ENCODE peak calls at places on chromosome 1, in five cellular contexts. M is right lobe of liver, Y is cardiac muscle cell, P is GM06990, I is fibroblast of mammary gland. Q is an unnamed sample.
A peak's percentile ranks its signal among the peaks of the same experiment; 100 is the strongest.

GRCh38 chr1:117605164-117605810 is 561 bp upstream of the TENT5C start:
- DNase-seq in Y (peak; percentile 51), P (no peak), M (peak; percentile 75), I (no peak), Q (no peak)

GRCh38 chr1:182460550-182460951 is 10.6 kb downstream of the RGSL1 start:
- DNase-seq in Y (no peak), P (no peak), I (peak; percentile 42), M (no peak), Q (no peak)

GRCh38 chr1:15028117-15028516 is 125.4 kb upstream of the TMEM51 start:
- DNase-seq in P (no peak), M (no peak), I (peak; percentile 75), Y (no peak), Q (no peak)

GRCh38 chr1:7842517-7842916 is 10.3 kb downstream of the UTS2 start:
- DNase-seq in I (no peak), Y (no peak), P (peak; percentile 13), M (no peak), Q (no peak)

GRCh38 chr1:11793819-11794218 is 11.9 kb downstream of the MTHFR start:
- DNase-seq in M (no peak), Y (no peak), I (no peak), P (no peak), Q (no peak)

GRCh38 chr1:60989745-60990718 is 92.3 kb upstream of the NFIA start:
- DNase-seq in Y (no peak), I (peak; percentile 96), M (no peak), P (no peak), Q (no peak)

GRCh38 chr1:218351617-218352438 is 6.7 kb downstream of the TGFB2 start:
- DNase-seq in M (no peak), Y (no peak), P (no peak), I (peak; percentile 75), Q (no peak)

GRCh38 chr1:89794406-89794805 is 26.4 kb upstream of the LRRC8D start:
- DNase-seq in I (no peak), Y (peak; percentile 24), M (no peak), P (no peak), Q (no peak)

GRCh38 chr1:212162635-212163034 is 122.6 kb upstream of the PPP2R5A start:
- DNase-seq in P (peak; percentile 51), M (no peak), I (peak; percentile 72), Y (no peak), Q (no peak)

GRCh38 chr1:9822897-9823692 is 670 bp downstream of the CLSTN1 start:
- DNase-seq in Y (peak; percentile 24), P (peak; percentile 44), I (peak; percentile 17), M (peak; percentile 58), Q (peak; percentile 46)

GRCh38 chr1:10555635-10556429 is 81.1 kb downstream of the PEX14 start:
- DNase-seq in P (peak; percentile 54), M (peak; percentile 83), Y (peak; percentile 24), I (no peak), Q (no peak)

GRCh38 chr1:7573481-7573880 is 197.6 kb upstream of the VAMP3 start:
- DNase-seq in P (no peak), Y (no peak), I (no peak), M (peak; percentile 63), Q (no peak)

GRCh38 chr1:191305370-191305769 is 827.7 kb upstream of the BRINP3 start:
- DNase-seq in M (no peak), Y (no peak), P (no peak), I (no peak), Q (no peak)

GRCh38 chr1:25458550-25459298 is 28.0 kb downstream of the MACO1 start:
- DNase-seq in M (no peak), Y (no peak), P (no peak), I (no peak), Q (no peak)

GRCh38 chr1:3892748-3893147 is 7.3 kb downstream of the C1orf174 start:
- DNase-seq in I (peak; percentile 17), P (no peak), Y (no peak), M (no peak), Q (no peak)

GRCh38 chr1:1754051-1754815 is 24.0 kb downstream of the NADK start:
- DNase-seq in P (no peak), I (no peak), Y (no peak), M (peak; percentile 59), Q (no peak)

GRCh38 chr1:46622341-46622740 is 5.7 kb upstream of the MOB3C start:
- DNase-seq in M (no peak), Y (no peak), P (no peak), I (peak; percentile 48), Q (no peak)

GRCh38 chr1:156961709-156962108 is 41.3 kb downstream of the LRRC71 start:
- DNase-seq in I (no peak), Y (peak; percentile 18), M (no peak), P (no peak), Q (no peak)

GRCh38 chr1:16324456-16324890 is 27.8 kb downstream of the FBXO42 start:
- DNase-seq in P (no peak), M (no peak), I (peak; percentile 84), Y (no peak), Q (no peak)

GRCh38 chr1:80248886-80249285 is 1242.4 kb upstream of the ADGRL4 start:
- DNase-seq in P (no peak), Y (no peak), M (no peak), I (peak; percentile 47), Q (no peak)

GRCh38 chr1:119372493-119373086 is 4.0 kb downstream of the HAO2 start:
- DNase-seq in Y (peak; percentile 59), M (no peak), P (no peak), I (peak; percentile 37), Q (peak; percentile 72)

GRCh38 chr1:119935373-119935772 is 39.1 kb upstream of the ADAM30 start:
- DNase-seq in I (no peak), M (no peak), Y (no peak), P (no peak), Q (no peak)

GRCh38 chr1:244012232-244012631 is 38.9 kb upstream of the ZBTB18 start:
- DNase-seq in I (peak; percentile 70), Y (no peak), M (no peak), P (no peak), Q (no peak)
- H3K4me3 ChIP-seq in I (no peak overlapping the region), Y (no peak overlapping the region), M (no peak overlapping the region), P (no peak overlapping the region), Q (no peak overlapping the region)

GRCh38 chr1:84434756-84435142 is 36.5 kb downstream of the DNASE2B start:
- DNase-seq in Y (no peak), M (no peak), P (no peak), I (no peak), Q (no peak)
- H3K4me3 ChIP-seq in Y (no peak overlapping the region), M (no peak overlapping the region), P (no peak overlapping the region), I (no peak overlapping the region), Q (no peak overlapping the region)

GRCh38 chr1:157993179-157994080 is at the start of gene KIRREL1:
- DNase-seq in P (no peak), Y (peak; percentile 72), I (peak; percentile 68), M (no peak), Q (peak; percentile 61)
- H3K4me3 ChIP-seq in P (no peak within 1 kb of the TSS), Y (peak within 1 kb of the TSS; percentile 94), I (peak within 1 kb of the TSS; percentile 90), M (peak within 1 kb of the TSS; percentile 43), Q (peak within 1 kb of the TSS; percentile 72)

DNA sequence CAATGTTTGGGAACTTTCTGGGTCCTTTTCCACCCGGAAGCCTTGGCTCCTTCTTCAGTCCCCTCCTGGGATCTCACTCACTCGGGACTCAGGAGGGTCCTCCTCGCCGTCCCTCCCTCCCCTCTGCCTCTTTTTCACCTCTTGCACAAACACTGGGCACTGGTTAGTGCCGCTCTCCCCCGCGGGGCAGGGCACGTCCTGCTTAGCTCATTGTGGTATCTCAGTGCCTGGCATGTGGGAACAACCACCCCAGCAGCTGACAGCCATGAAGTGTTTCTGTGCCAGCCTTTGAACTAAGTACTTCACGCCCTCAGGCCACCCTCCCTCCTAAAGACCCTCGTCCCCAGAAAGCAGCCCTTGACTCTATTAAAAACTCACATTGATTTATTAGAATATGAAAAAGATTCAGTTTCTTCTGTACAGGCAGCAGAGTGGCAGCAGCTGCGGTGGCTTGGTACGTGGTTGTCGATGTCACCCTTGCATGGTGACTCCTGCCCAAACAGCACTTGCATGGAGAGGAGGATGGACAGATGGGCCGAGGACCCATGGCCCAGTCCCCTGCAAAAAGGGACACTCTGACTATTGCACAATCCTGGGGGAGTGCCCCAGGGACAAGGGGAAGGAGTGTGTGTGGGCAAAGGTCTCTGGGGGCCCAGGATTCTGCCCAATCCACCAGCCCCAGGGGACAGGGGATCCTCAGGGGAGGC is 56.3 kb downstream of the SLC9A1 start:
- DNase-seq in M (no peak), Y (no peak), I (no peak), P (no peak), Q (no peak)
- H3K4me3 ChIP-seq in M (no peak overlapping the region), Y (no peak overlapping the region), I (no peak overlapping the region), P (no peak overlapping the region), Q (no peak overlapping the region)

GRCh38 chr1:163410073-163410522 is 88.3 kb downstream of the NUF2 start:
- DNase-seq in M (no peak), Y (peak; percentile 85), I (peak; percentile 62), P (no peak), Q (peak; percentile 81)

GRCh38 chr1:163412216-163412615 is 90.5 kb downstream of the NUF2 start:
- DNase-seq in I (no peak), Y (peak; percentile 24), P (no peak), M (no peak), Q (no peak)

GRCh38 chr1:163406787-163407186 is 85.0 kb downstream of the NUF2 start:
- DNase-seq in P (no peak), I (no peak), Y (no peak), M (no peak), Q (no peak)

DNA sequence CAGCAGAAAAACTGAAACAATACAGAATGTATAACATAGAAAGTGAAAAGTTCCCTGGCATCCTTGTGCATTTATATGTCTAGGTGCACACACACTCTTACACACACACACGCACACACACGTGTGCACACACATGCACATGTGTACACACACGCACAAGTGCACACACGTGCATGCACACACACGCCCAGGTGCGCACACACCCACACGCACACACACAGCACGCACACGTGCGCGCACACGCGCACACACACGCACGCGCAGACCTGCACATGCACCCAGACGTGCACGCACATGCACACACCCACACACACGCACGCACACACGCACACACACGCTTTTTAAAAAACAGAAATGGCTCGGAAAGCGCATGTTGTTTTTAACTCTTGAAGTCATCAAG is 86.5 kb downstream of the NUF2 start:
- DNase-seq in I (no peak), M (no peak), P (no peak), Y (no peak), Q (no peak)
- H3K4me3 ChIP-seq in I (no peak overlapping the region), M (no peak overlapping the region), P (no peak overlapping the region), Y (no peak overlapping the region), Q (no peak overlapping the region)

DNA sequence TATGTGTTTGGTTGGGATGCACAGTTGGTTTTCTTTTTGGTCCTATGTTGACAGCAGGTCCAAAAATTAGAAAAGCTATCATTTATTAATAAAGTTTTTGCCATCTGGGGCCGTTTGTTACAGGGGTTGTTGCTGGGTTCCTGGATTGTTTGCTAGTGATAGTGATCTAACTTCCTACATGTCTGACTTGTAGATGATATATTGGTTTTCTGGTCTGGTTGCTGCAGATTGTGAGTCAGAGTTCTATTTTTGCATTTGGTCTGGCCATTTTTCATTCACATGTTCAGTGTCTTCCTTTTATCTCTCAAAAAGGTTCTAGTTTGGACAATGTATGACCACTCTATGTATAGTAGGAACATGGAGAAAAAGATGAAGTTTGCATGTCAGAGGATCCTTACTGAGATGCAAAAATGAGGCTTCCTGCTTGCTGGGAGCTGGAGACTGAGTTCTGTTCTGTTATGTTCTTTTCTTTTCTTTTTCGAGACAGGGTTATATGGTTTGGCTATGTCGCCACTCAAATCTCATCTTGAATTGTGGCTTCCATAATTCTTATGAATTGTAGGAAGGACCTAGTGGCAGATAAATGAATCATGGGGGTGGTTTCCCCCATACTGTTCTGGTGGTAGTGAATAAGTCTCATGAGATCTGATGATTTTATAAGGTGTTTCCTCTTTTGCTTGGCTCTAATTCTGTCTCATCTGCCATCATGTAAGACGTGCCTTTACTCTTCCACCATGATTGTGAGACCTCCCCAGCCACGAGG is 4.1 kb upstream of the NVL start:
- DNase-seq in I (peak; percentile 73), M (no peak), Y (no peak), P (peak; percentile 18), Q (no peak)
- H3K4me3 ChIP-seq in I (no peak overlapping the region), M (no peak overlapping the region), Y (no peak overlapping the region), P (no peak overlapping the region), Q (no peak overlapping the region)

GRCh38 chr1:219928791-219929118 is 398 bp upstream of the SLC30A10 start:
- DNase-seq in M (no peak), I (no peak), P (no peak), Y (no peak), Q (no peak)
- H3K4me3 ChIP-seq in M (peak overlapping the region; percentile 53), I (no peak overlapping the region), P (no peak overlapping the region), Y (peak overlapping the region; percentile 36), Q (no peak overlapping the region)